ENCODE peak calls at places on chromosomes 7 and 10, in ten cellular contexts. Z is MM.1S; K is right atrium auricular region; P is GF-D8; M is NCI-H510A; O is left lobe of liver; T is DMS 273 treated with DMSO at 0.1 percent for 48 hours; F is activated CD8-positive, alpha-beta memory T cell treated with anti-CD3 and anti-CD28 coated beads for 1 hour; U is HEK293T; A is lower lobe of right lung. V is an unnamed sample.

GRCh38 chr10:131980757-131981428 is 830 bp downstream of the BNIP3 start:
- DNase-seq in U (no peak), M (no peak), T (no peak), A (no peak), P (no peak), O (peak), Z (no peak), K (no peak), F (no peak), V (peak)

GRCh38 chr10:79378383-79378646 is 31.0 kb downstream of the PPIF start:
- DNase-seq in K (no peak), A (no peak), T (no peak), U (no peak), Z (no peak), O (no peak), M (no peak), P (no peak), F (no peak), V (no peak)

GRCh38 chr7:64787295-64787694 is 6.9 kb upstream of the ZNF138 start:
- DNase-seq in A (no peak), U (no peak), P (no peak), T (no peak), K (no peak), O (no peak), F (no peak), M (no peak), Z (no peak), V (no peak)

GRCh38 chr10:70803768-70804423 is 11.9 kb upstream of the SGPL1 start:
- DNase-seq in U (no peak), F (no peak), A (no peak), T (no peak), P (no peak), M (peak), K (no peak), O (no peak), Z (no peak), V (no peak)

GRCh38 chr10:5565671-5566581 is 41.2 kb downstream of the CALML3 start:
- DNase-seq in M (no peak), U (no peak), Z (no peak), F (no peak), T (no peak), O (peak), A (peak), K (no peak), P (no peak), V (peak)

GRCh38 chr10:113261130-113261529 is 291.7 kb upstream of the HABP2 start:
- DNase-seq in M (peak), F (no peak), O (no peak), P (no peak), Z (no peak), U (no peak), A (no peak), T (no peak), K (no peak), V (no peak)

GRCh38 chr10:15369642-15370211 is 1.4 kb downstream of the FAM171A1 start:
- DNase-seq in K (no peak), F (no peak), A (no peak), Z (no peak), P (no peak), O (no peak), T (no peak), U (peak), M (no peak), V (no peak)

GRCh38 chr10:84117683-84118394 is 21.5 kb upstream of the GHITM start:
- DNase-seq in P (no peak), K (no peak), U (no peak), T (no peak), A (no peak), Z (no peak), O (no peak), F (no peak), M (no peak), V (no peak)

GRCh38 chr10:118204292-118204943 is 137.7 kb downstream of the FAM204A start:
- DNase-seq in Z (no peak), K (no peak), U (no peak), O (no peak), P (no peak), F (no peak), A (no peak), M (no peak), T (no peak), V (no peak)